ENCODE peak calls at places on chromosomes 13 and 19, in six cellular contexts. L is HCT116, V is IMR-90, F is fibroblast of lung, O is adipocyte, Z is SK-N-SH. M is an unnamed sample.
A peak's percentile ranks its signal among the peaks of the same experiment; 100 is the strongest.

GRCh38 chr13:44668707-44669106 is 92.6 kb upstream of the TSC22D1 start:
- DNase-seq in L (no peak), V (peak; percentile 86), F (peak; percentile 63), O (peak; percentile 67), Z (no peak), M (no peak)

GRCh38 chr13:47146136-47146535 is 249.3 kb upstream of the HTR2A start:
- DNase-seq in L (no peak), V (peak; percentile 89), F (peak; percentile 83), O (no peak), Z (no peak), M (no peak)

GRCh38 chr13:99417151-99417820 is 84.0 kb upstream of the TM9SF2 start:
- DNase-seq in L (no peak), V (no peak), F (no peak), O (no peak), Z (no peak), M (peak; percentile 53)

GRCh38 chr19:38838208-38838985 is 6.8 kb upstream of the ECH1 start:
- DNase-seq in L (peak; percentile 46), V (no peak), F (no peak), O (no peak), Z (no peak), M (no peak)

GRCh38 chr19:55603581-55604292 is 1.7 kb upstream of the ZNF865 start:
- DNase-seq in L (no peak), V (no peak), F (no peak), O (no peak), Z (no peak), M (no peak)

GRCh38 chr19:8512991-8513686 is 828 bp downstream of the ZNF414 start:
- DNase-seq in L (no peak), V (no peak), F (no peak), O (no peak), Z (no peak), M (no peak)

GRCh38 chr19:47152205-47152604 is 21.6 kb downstream of the SAE1 start:
- DNase-seq in L (no peak), V (no peak), F (no peak), O (no peak), Z (no peak), M (no peak)

GRCh38 chr19:35204799-35205732 is 23.5 kb downstream of the FAM187B start:
- DNase-seq in L (no peak), V (no peak), F (no peak), O (no peak), Z (no peak), M (no peak)

GRCh38 chr13:108551674-108552073 is 77.7 kb upstream of the MYO16 start:
- DNase-seq in L (no peak), V (no peak), F (peak; percentile 2), O (no peak), Z (no peak), M (no peak)

GRCh38 chr13:25587581-25587980 is 215.8 kb downstream of the ATP8A2 start:
- DNase-seq in L (no peak), V (no peak), F (no peak), O (peak; percentile 19), Z (no peak), M (no peak)

GRCh38 chr13:22111152-22111783 is 440.4 kb downstream of the FGF9 start:
- DNase-seq in L (no peak), V (no peak), F (no peak), O (no peak), Z (no peak), M (no peak)

GRCh38 chr19:29590278-29590677 is 15.8 kb upstream of the POP4 start:
- DNase-seq in L (no peak), V (no peak), F (no peak), O (no peak), Z (no peak), M (peak; percentile 32)

GRCh38 chr13:111361873-111362648 is 41.6 kb downstream of the TEX29 start:
- DNase-seq in L (no peak), V (no peak), F (no peak), O (no peak), Z (no peak), M (no peak)

GRCh38 chr13:45522571-45522970 is 57.8 kb downstream of the COG3 start:
- DNase-seq in L (no peak), V (peak; percentile 18), F (no peak), O (peak; percentile 90), Z (no peak), M (no peak)

GRCh38 chr13:51262501-51263211 is 40.5 kb downstream of the FAM124A start:
- DNase-seq in L (no peak), V (no peak), F (no peak), O (no peak), Z (no peak), M (peak; percentile 55)

GRCh38 chr19:32864318-32865007 is 5.1 kb downstream of the SLC7A9 start:
- DNase-seq in L (no peak), V (no peak), F (no peak), O (no peak), Z (no peak), M (no peak)

GRCh38 chr19:33785795-33786194 is 10.9 kb upstream of the KCTD15 start:
- DNase-seq in L (no peak), V (peak; percentile 70), F (peak; percentile 88), O (no peak), Z (no peak), M (no peak)

GRCh38 chr13:72198042-72198441 is 331.0 kb upstream of the DACH1 start:
- DNase-seq in L (no peak), V (no peak), F (no peak), O (no peak), Z (no peak), M (no peak)

GRCh38 chr19:375395-376110 is 31.0 kb upstream of the MIER2 start:
- DNase-seq in L (no peak), V (no peak), F (no peak), O (no peak), Z (no peak), M (no peak)

GRCh38 chr13:101925731-101926130 is 473.3 kb downstream of the ITGBL1 start:
- DNase-seq in L (no peak), V (no peak), F (no peak), O (no peak), Z (no peak), M (peak; percentile 25)

GRCh38 chr19:35497406-35497805 is 7.1 kb upstream of the KRTDAP start:
- DNase-seq in L (no peak), V (no peak), F (no peak), O (no peak), Z (no peak), M (no peak)

DNA sequence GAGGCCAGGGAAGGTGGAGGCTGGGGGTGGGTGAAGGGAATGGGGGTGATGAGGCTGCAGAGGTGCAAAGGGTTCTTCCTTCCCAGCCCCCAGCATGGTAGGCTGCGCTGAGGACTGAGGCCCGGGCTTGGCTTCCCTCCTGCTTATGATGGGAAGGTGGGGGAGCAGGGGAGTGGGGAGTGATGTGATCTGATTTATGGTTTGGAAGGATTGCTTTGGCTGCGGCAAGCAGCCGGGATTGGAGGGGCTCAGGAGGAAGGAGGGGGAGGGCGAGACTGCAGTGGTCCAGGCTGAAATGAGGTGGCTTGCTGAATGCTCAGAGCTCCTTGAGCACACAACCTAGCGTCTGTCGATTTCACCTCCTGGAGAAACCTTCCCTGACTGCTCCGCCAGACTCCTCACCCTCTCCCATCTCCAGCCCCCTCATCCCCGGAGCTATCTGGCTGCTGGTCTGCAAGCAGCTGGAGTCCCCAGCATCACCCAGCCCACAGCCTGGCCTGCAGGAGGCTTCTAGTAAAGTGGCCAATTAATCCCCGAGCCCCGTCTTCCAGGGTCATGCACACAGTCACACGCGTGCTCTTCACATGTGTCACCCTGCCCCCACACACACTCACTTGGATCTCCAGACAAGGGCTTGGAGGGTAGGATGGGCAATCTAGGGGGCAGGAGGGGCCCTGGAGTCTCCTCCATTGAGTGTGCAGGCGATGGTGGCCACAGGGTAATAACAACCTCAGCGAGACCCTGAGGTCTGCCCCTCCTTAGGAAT is 733 bp upstream of the CLEC11A start:
- DNase-seq in L (no peak), V (peak; percentile 6), F (no peak), O (no peak), Z (no peak), M (no peak)
- H3K4me3 ChIP-seq in L (no peak overlapping the region), V (peak overlapping the region; percentile 63), F (peak overlapping the region; percentile 74), O (peak overlapping the region; percentile 86), Z (no peak overlapping the region), M (no peak overlapping the region)

DNA sequence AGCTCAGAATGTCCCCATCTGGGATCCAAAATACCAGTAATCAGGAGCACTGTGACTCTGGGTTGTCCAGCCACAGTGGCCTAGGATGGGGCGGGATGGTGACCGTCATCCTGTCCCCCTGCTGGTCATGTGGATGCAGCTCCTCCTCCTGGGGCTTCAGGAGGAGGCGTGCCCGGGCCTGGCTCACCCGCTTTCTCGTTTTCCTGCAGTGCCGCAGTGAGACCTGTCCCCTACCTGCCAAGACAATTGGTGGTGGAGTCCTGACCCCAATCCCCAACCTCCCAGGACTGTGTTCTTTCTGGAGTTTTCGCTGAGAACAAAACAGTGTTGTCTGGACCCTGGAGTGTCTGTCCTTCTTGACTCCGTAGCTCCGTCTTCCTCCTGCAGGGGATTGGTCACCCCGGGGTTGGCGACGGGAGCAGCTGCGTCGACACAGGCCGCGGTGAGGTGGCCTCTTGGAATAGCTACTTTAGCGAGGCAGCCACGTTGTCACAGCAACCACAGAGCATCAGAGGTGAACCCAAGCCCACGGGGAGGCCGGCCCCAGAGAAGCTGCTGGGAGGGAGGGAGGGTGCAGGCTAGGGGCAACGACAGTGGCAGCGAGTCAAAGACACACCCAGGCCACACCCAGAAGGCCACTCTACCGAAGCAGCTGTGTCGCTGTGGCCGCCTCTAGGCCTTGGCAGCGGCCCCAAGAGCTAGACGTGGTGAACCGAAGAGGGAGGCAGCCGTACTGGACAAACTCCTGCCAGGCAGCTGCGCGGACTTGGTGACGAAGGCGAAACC is 10.1 kb upstream of the EMC10 start:
- DNase-seq in L (peak; percentile 42), V (no peak), F (peak; percentile 4), O (no peak), Z (peak; percentile 81), M (peak; percentile 82)
- H3K9ac ChIP-seq in L (peak overlapping the region; percentile 60), V (no peak overlapping the region), F (no peak overlapping the region), O (no peak overlapping the region), Z (no peak overlapping the region), M (no peak overlapping the region)

DNA sequence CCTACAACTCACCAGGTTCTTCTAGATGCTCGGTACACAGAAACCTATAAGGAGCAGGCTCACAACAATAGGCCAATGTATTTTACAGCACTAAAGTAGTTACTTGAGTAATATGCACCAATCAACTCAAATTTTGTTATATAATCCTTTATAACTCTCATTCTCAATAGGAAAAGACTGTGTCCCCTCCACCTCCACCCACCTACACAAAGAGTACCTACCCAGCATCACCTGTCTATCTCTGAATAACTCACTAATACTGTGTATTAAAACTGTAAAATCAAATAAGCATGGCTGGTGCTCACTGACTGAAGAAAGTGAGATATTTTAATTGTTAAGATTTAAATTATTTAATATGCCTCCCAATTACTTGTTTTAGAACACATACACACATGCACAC is 146.3 kb downstream of the ENOX1 start:
- DNase-seq in L (no peak), V (no peak), F (no peak), O (no peak), Z (no peak), M (no peak)
- H3K4me3 ChIP-seq in L (no peak overlapping the region), V (no peak overlapping the region), F (no peak overlapping the region), O (no peak overlapping the region), Z (no peak overlapping the region), M (no peak overlapping the region)

GRCh38 chr13:41056996-41057711 is 4.2 kb upstream of the WBP4 start:
- DNase-seq in L (no peak), V (no peak), F (no peak), O (no peak), Z (no peak), M (no peak)

GRCh38 chr13:41054212-41054877 is 7.0 kb upstream of the WBP4 start:
- DNase-seq in L (no peak), V (peak; percentile 64), F (peak; percentile 66), O (peak; percentile 73), Z (peak; percentile 41), M (peak; percentile 57)

GRCh38 chr13:41056194-41056593 is 5.1 kb upstream of the WBP4 start:
- DNase-seq in L (no peak), V (no peak), F (no peak), O (no peak), Z (no peak), M (no peak)

GRCh38 chr13:41053384-41053826 is 7.9 kb upstream of the WBP4 start:
- DNase-seq in L (no peak), V (peak; percentile 49), F (no peak), O (peak; percentile 78), Z (no peak), M (no peak)

GRCh38 chr13:41054919-41055619 is 6.2 kb upstream of the WBP4 start:
- DNase-seq in L (no peak), V (no peak), F (no peak), O (no peak), Z (peak; percentile 15), M (peak; percentile 31)
- H3K9ac ChIP-seq in L (no peak overlapping the region), V (no peak overlapping the region), F (no peak overlapping the region), O (peak overlapping the region; percentile 69), Z (no peak overlapping the region), M (no peak overlapping the region)